ENCODE peak calls at places on chromosomes 16 and 17, in five cellular contexts. N is A549; O is CD8-positive, alpha-beta T cell; F is NB4; L is fibroblast of mammary gland. E is an unnamed sample.

GRCh38 chr17:16215965-16216316 is 607 bp upstream of the NCOR1 start:
- DNase-seq in F (peak; percentile 96), O (no peak), L (peak; percentile 68), N (no peak), E (no peak)

GRCh38 chr16:74862743-74863244 is 88.2 kb upstream of the FA2H start:
- DNase-seq in O (no peak), L (peak; percentile 54), F (peak; percentile 66), N (peak; percentile 69), E (peak; percentile 60)

GRCh38 chr16:12146966-12147365 is 170.4 kb downstream of the SNX29 start:
- DNase-seq in O (no peak), F (no peak), L (no peak), N (no peak), E (no peak)

GRCh38 chr16:64428463-64428862 is 693.4 kb downstream of the CDH11 start:
- DNase-seq in F (no peak), O (no peak), N (no peak), L (peak; percentile 80), E (peak; percentile 64)

GRCh38 chr16:35754391-35755369 is 2295.3 kb downstream of the TP53TG3F start:
- DNase-seq in F (no peak), N (no peak), L (no peak), O (no peak), E (no peak)

GRCh38 chr16:8864480-8864879 is 4.3 kb downstream of the CARHSP1 start:
- DNase-seq in O (no peak), N (no peak), L (no peak), F (no peak), E (no peak)

GRCh38 chr16:78669994-78670393 is 570.5 kb downstream of the WWOX start:
- DNase-seq in N (no peak), L (peak; percentile 74), O (no peak), F (no peak), E (peak; percentile 44)

GRCh38 chr17:16459271-16459670 is 32.7 kb downstream of the LRRC75A start:
- DNase-seq in O (no peak), N (no peak), L (no peak), F (no peak), E (no peak)

GRCh38 chr16:64276646-64277045 is 845.2 kb downstream of the CDH11 start:
- DNase-seq in L (no peak), N (no peak), F (no peak), O (no peak), E (no peak)

GRCh38 chr17:15651583-15652110 is 32.1 kb upstream of the FBXW10B start:
- DNase-seq in F (peak; percentile 98), N (peak; percentile 96), O (no peak), L (peak; percentile 99), E (peak; percentile 98)

GRCh38 chr16:24036614-24037013 is 200.8 kb downstream of the PRKCB start:
- DNase-seq in F (peak; percentile 54), L (peak; percentile 44), O (peak; percentile 14), N (peak; percentile 84), E (peak; percentile 59)

GRCh38 chr17:59607817-59608403 is 11.8 kb upstream of the CLTC start:
- DNase-seq in F (peak; percentile 38), O (no peak), N (no peak), L (no peak), E (no peak)

GRCh38 chr17:75032896-75033294 is 13.9 kb downstream of the ATP5PD start:
- DNase-seq in N (peak; percentile 52), F (no peak), L (peak; percentile 15), O (no peak), E (peak; percentile 29)

GRCh38 chr16:9338510-9338909 is 247.1 kb downstream of the HAPSTR1 start:
- DNase-seq in O (no peak), L (no peak), N (no peak), F (no peak), E (no peak)

GRCh38 chr17:9470171-9470570 is 105.4 kb downstream of the STX8 start:
- DNase-seq in F (peak; percentile 36), O (no peak), L (no peak), N (no peak), E (peak; percentile 50)

GRCh38 chr17:66625321-66625767 is 209.6 kb upstream of the CACNG5 start:
- DNase-seq in O (no peak), L (peak; percentile 43), F (peak; percentile 41), N (peak; percentile 85), E (peak; percentile 55)

GRCh38 chr16:72990003-72990521 is 57.9 kb downstream of the ZFHX3 start:
- DNase-seq in L (peak; percentile 80), O (no peak), F (peak; percentile 83), N (peak; percentile 40), E (peak; percentile 78)

GRCh38 chr17:4858068-4858879 is 25.1 kb downstream of the MINK1 start:
- DNase-seq in N (no peak), F (no peak), L (no peak), O (no peak), E (peak; percentile 57)

GRCh38 chr17:31475378-31476162 is 84.1 kb downstream of the RAB11FIP4 start:
- DNase-seq in F (no peak), N (no peak), L (no peak), O (no peak), E (no peak)

GRCh38 chr17:17752822-17753448 is 71.7 kb downstream of the RAI1 start:
- DNase-seq in N (no peak), F (no peak), L (no peak), O (no peak), E (no peak)
- H3K4me3 ChIP-seq in N (peak overlapping the region; percentile 53), F (peak overlapping the region; percentile 68), L (peak overlapping the region; percentile 60), O (peak overlapping the region; percentile 75), E (peak overlapping the region; percentile 50)

DNA sequence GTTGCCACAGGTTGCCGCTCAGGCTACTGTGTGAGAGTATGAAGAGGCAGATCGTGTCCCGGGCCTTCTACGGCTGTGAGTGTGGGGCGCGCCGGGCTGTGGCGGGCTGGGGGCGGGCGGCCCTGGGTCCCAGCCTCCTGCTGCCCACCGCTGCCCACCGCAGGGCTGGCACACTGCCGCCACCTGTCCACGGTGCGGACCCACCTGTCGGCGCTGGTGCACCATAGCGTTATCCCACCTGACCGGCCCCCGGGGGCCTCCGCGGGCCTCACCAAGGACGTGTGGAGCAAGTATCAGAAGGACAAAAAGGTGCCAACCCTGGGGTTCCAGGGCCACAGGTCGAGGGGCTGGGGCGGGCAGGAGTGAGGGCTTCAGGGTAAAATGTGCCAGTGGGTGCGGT is 28.7 kb downstream of the MNT start:
- DNase-seq in L (no peak), F (no peak), O (no peak), N (no peak), E (no peak)
- H3K4me3 ChIP-seq in L (no peak overlapping the region), F (no peak overlapping the region), O (no peak overlapping the region), N (no peak overlapping the region), E (no peak overlapping the region)

GRCh38 chr16:68000450-68000849 is 1.2 kb upstream of the DPEP2 start:
- DNase-seq in O (no peak), L (no peak), F (no peak), N (no peak), E (peak; percentile 22)
- H3K4me3 ChIP-seq in O (peak overlapping the region; percentile 44), L (no peak overlapping the region), F (no peak overlapping the region), N (no peak overlapping the region), E (no peak overlapping the region)

GRCh38 chr16:50697421-50697715 is 4.0 kb downstream of the NOD2 start:
- DNase-seq in L (no peak), F (no peak), O (no peak), N (no peak), E (no peak)
- H3K4me3 ChIP-seq in L (no peak overlapping the region), F (no peak overlapping the region), O (no peak overlapping the region), N (no peak overlapping the region), E (no peak overlapping the region)

DNA sequence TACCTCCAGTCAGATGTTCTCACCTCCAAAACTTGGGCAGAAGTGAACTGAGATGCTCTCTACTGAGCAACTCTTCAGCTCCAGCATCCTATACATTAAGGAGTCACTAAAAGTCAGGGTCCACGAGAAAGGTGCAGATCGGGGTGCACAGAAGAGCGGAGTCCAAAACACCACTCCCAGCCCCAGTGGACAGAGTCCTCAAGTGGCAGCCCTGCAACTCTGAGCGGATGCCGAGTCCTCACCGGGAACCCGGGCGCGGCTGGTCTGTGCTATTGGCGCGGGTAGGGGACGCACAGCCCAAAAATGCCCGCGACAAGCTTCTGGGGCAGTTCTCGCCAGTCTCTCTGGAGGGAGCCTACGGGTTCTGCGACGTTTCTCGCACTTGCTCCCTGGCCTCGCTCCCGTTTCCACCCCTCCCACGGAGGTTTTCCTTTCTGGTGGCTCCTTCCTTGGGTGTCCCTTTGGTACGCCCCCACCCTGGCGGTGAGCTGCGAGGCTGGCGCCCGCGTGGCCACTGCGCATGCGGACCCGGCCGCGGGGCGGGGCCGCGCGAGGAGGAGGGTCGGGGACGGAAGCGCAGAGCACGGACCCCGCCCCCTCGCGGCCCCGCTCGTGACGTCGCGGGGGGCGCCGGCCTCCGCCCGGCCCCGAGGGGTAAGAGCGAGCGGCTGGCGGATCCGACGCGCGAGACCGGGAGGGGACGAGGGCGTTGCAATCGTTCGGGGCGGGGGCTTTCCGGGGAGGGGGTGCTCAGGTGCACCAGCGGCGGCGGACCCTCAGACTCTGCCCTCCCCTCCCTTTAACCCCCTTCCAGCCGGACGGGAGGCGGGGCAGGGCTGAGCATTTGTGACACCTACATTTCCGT is at the start of gene TMEM219:
- DNase-seq in F (peak; percentile 88), O (peak; percentile 96), L (peak; percentile 71), N (peak; percentile 94), E (peak; percentile 86)
- H3K4me3 ChIP-seq in F (peak within 1 kb of the TSS; percentile 73), O (peak within 1 kb of the TSS; percentile 77), L (peak within 1 kb of the TSS; percentile 75), N (peak within 1 kb of the TSS; percentile 74), E (peak within 1 kb of the TSS; percentile 71)

E was measured in fibroblast of pulmonary artery.